ENCODE peak calls at places on chromosomes 5 and 9, in ten cellular contexts. I, X, R, A, O, W, B, Y, K and P are unnamed samples.

GRCh38 chr5:136020383-136021015 is 8.3 kb upstream of the TGFBI start:
- DNase-seq in A (no peak), R (no peak), B (no peak), X (no peak), W (no peak), I (no peak), K (peak), Y (peak), O (no peak), P (no peak)

GRCh38 chr9:108673386-108673785 is 182.4 kb downstream of the ACTL7B start:
- DNase-seq in Y (no peak), B (no peak), W (no peak), K (peak), X (no peak), O (no peak), R (no peak), A (no peak), I (no peak), P (no peak)

GRCh38 chr5:142769793-142770649 is at the start of gene ARHGAP26:
- DNase-seq in K (peak), B (peak), O (peak), X (peak), R (peak), Y (peak), A (peak), I (peak), W (peak), P (peak)

GRCh38 chr5:132264546-132265335 is 7.2 kb downstream of the PDLIM4 start:
- DNase-seq in W (no peak), K (no peak), O (no peak), I (peak), B (no peak), Y (no peak), A (no peak), R (peak), X (no peak), P (peak)

GRCh38 chr5:140311011-140311467 is 8.1 kb upstream of the PFDN1 start:
- DNase-seq in O (no peak), K (peak), X (no peak), W (no peak), Y (no peak), I (no peak), A (no peak), B (no peak), R (no peak), P (no peak)

GRCh38 chr9:124342402-124342945 is 72.8 kb downstream of the PSMB7 start:
- DNase-seq in W (no peak), B (no peak), A (no peak), K (no peak), Y (no peak), R (no peak), I (peak), X (no peak), O (peak), P (no peak)

GRCh38 chr5:34833090-34833489 is 5.9 kb upstream of the TTC23L start:
- DNase-seq in X (no peak), R (no peak), B (no peak), A (no peak), W (no peak), K (no peak), O (no peak), Y (no peak), I (no peak), P (no peak)

GRCh38 chr5:127306036-127306435 is 15.4 kb downstream of the MEGF10 start:
- DNase-seq in B (no peak), K (no peak), A (no peak), X (no peak), I (no peak), Y (no peak), R (no peak), W (no peak), O (no peak), P (no peak)

GRCh38 chr9:134040176-134040565 is 14.9 kb downstream of the BRD3OS start:
- DNase-seq in R (no peak), K (no peak), W (no peak), O (no peak), I (no peak), B (no peak), Y (no peak), A (no peak), X (no peak), P (no peak)

GRCh38 chr5:55533806-55534435 is 843 bp downstream of the PLPP1 start:
- DNase-seq in I (peak), A (peak), O (no peak), B (no peak), X (no peak), K (peak), W (no peak), Y (no peak), R (no peak), P (peak)

DNA sequence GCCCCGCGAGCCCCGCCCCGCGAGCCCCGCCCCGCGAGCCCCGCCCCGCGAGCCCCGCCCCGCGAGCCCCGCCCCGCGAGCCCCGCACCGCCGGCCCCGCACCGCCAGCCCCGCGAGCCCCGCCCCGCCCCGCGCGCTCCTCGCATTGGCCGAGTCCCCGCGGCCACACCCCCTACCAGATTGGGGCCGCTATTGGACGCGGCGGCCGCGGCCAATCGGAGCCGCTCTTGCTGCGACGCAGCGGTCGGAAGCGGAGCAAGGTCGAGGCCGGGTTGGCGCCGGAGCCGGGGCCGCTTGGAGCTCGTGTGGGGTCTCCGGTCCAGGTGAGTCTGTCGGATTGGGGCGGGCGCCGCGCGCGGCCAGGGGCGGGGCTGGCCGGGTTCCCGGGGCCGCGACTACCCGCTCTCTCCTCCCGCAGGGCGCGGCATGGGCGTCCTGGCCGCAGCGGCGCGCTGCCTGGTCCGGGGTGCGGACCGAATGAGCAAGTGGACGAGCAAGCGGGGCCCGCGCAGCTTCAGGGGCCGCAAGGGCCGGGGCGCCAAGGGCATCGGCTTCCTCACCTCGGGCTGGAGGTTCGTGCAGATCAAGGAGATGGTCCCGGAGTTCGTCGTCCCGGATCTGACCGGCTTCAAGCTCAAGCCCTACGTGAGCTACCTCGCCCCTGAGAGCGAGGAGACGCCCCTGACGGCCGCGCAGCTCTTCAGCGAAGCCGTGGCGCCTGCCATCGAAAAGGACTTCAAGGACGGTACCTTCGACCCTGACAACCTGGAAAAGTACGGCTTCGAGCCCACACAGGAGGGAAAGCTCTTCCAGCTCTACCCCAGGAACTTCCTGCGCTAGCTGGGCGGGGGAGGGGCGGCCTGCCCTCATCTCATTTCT is at the start of gene MRPL41:
- DNase-seq in R (peak), X (peak), W (peak), K (peak), I (peak), Y (peak), O (peak), B (peak), A (peak), P (peak)
- TF ChIP-seq CTCF in R (no peak), X (no peak), W (no peak), K (no peak), I (no peak), Y (no peak), O (no peak), B (no peak), A (no peak), P (no peak)

DNA sequence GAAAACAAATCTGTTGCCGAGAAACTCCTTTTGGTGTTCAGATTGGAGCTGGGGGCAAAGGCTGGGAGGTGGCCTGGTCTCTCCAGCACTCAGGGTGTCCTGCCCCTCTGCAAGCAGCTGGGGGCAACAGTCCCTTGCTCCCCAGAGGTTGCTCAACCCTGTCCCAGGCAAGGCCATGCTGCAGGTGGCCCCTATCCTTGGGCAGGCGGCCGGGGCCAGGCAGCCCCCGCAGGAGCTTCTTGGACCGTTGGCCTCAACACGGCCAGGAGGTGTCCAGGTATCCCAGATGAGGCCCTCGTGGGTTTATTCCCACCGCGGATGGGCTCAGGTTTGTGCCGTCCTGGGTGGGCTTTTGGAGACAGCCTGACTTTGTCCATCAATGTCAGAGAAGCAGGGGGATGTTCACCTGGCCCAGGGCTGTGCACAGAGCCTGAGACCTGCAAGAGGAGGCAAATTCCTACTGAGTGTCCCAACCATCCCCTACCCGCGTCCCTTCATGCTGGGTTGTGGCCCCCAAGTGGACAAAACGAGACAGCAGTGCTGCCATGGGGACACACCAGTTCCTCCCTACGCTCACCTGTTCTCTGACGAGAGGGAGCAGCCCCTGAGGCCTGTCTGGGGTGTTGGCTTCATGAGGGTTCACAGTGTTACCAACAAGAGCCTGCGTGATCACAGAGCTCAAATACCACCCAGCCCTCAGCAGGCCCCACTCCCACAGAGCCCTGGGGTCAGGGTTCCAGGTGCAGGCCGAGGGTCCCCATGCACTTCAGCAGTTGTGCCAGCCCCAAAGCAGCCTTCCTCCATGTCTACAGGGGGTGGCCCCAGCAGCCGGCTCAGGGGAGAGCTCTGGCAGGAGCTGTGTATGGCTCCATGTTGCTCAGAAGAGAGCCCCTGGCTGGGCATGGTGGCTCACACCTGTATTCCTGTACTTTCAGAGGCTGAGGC is 9.5 kb upstream of the CCDC187 start:
- DNase-seq in I (no peak), W (no peak), Y (no peak), R (no peak), X (no peak), O (no peak), B (peak), K (no peak), A (no peak), P (no peak)
- TF ChIP-seq CTCF in I (no peak), W (no peak), Y (no peak), R (no peak), X (no peak), O (no peak), B (no peak), K (no peak), A (no peak), P (no peak)

DNA sequence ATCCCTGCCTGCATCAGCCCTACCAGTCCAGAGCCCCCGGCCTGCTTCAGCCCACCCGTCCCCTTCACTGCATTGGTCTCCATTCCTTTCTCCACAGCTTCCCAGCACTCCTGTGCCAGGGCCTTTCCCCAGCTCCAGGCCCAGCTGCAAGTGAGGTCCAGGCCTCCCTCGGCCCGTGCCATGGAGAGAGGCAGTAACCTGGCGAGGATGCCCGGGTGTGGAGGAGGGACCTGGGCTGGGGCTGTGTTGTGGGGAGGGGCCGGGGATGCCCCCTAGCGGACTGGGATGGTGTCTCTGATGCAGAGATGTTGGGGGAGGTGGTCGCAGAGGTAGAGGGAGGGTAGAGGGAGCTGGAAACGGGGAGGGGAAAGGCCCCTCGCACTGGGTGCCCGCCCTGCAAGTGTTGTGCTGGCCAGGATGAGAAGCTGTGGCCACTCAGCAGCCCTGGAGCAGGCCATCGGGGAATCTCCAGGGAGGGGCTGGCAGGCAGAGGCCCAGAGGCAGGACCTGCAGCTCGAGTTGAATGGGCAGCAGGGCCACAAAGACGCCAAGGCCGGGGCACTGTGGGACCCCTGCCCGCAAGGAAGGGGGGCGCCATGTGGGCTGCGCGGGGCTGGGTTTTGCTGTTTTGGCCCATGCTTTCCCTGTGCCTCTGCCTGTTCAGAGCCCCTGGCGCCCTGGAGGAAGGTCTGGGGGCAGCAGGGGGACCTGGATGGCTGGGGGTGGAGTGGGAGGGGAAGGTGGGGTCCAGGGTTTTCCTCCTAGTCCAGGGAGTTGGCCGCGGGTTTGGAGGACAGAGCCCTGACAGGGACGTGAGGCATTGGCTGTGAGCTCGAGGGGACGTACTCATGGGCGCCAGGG is 26.0 kb upstream of the NKD2 start:
- DNase-seq in X (peak), B (no peak), W (no peak), R (no peak), Y (peak), A (no peak), K (no peak), I (no peak), O (peak), P (no peak)
- TF ChIP-seq CTCF in X (peak), B (no peak), W (no peak), R (no peak), Y (no peak), A (peak), K (no peak), I (no peak), O (no peak), P (no peak)

DNA sequence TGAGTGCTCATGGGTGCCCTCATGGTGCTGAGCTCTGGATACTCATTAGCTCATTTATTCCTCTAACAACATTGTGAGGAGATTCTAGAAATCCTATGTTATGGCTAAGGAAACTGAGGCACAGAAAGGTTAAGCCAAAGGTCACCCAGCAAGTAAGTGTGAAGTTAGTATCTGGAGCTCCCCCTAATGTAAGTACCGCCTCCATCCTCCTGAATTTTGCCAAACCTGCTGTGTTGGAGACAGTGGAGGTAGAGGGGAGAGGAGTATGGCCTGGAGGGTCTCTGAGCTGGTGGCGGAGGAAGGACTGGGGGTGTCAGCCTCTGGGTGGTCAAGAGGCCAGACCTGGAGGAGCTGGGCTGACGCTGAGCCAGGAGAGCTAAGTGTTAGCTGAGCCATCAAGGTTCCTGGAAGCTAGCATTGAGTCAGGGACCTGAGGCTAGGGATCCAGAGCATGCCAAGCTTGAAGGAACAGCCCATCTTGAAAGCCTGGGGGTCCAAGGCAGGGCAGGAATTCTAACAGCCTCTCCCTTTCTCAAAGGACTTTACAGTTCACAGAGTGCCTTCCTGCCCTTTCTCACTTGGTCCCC is 114.8 kb downstream of the RGS3 start:
- DNase-seq in O (peak), K (peak), R (no peak), B (no peak), Y (no peak), I (no peak), A (no peak), W (no peak), X (no peak), P (no peak)
- TF ChIP-seq CTCF in O (no peak), K (no peak), R (no peak), B (no peak), Y (no peak), I (no peak), A (no peak), W (no peak), X (no peak), P (peak)